ENCODE peak calls at places on chromosome 22, in eight cellular contexts. C is HS-5; I is nucleus accumbens; N is body of pancreas; D is NCI-H524; T is stimulated activated CD8-positive, alpha-beta memory T cell treated with anti-CD3 and anti-CD28 coated beads, Interleukin-2, amount 100 ng/mL, for 48 hours; K is endothelial cell; R is pons. H is an unnamed sample.

GRCh38 chr22:37999236-37999635 is 14.9 kb upstream of the SOX10 start:
- DNase-seq in D (no peak), K (no peak), C (no peak), I (no peak), N (no peak), R (no peak), T (no peak), H (no peak)

GRCh38 chr22:28857288-28857687 is 26.1 kb upstream of the ZNRF3 start:
- DNase-seq in T (no peak), N (no peak), C (no peak), R (no peak), D (no peak), I (no peak), K (no peak), H (no peak)

GRCh38 chr22:32466496-32466895 is 2.2 kb upstream of the BPIFC start:
- DNase-seq in N (no peak), C (no peak), R (no peak), T (no peak), D (no peak), I (no peak), K (no peak), H (no peak)

GRCh38 chr22:40560551-40560950 is 76.0 kb downstream of the MRTFA start:
- DNase-seq in I (no peak), N (no peak), T (no peak), K (no peak), D (peak; percentile 68), C (no peak), R (no peak), H (no peak)

GRCh38 chr22:22771696-22772377 is 115.8 kb upstream of the IGLL5 start:
- DNase-seq in R (no peak), N (no peak), I (no peak), K (no peak), D (no peak), T (no peak), C (no peak), H (no peak)

GRCh38 chr22:42691440-42691839 is 29.2 kb downstream of the A4GALT start:
- DNase-seq in T (no peak), D (no peak), K (no peak), R (no peak), N (no peak), C (no peak), I (no peak), H (no peak)

GRCh38 chr22:29478326-29479276 is 1.4 kb upstream of the NEFH start:
- DNase-seq in I (peak; percentile 7), N (no peak), T (no peak), D (no peak), C (no peak), R (no peak), K (peak; percentile 51), H (no peak)

GRCh38 chr22:38766076-38766777 is 10.4 kb upstream of the SUN2 start:
- DNase-seq in T (no peak), K (peak; percentile 76), D (peak; percentile 40), N (peak; percentile 56), R (peak; percentile 77), C (no peak), I (peak; percentile 46), H (peak; percentile 34)

H was measured in CD8-positive, alpha-beta T cell.